ENCODE peak calls at places on chromosomes 4 and X, in five cellular contexts. One of them, this sample, is unnamed.

GRCh38 chr4:140315970-140316369 is 57.5 kb upstream of the SCOC start:
- DNase-seq in HepG2: no peak
- DNase-seq in GM12878: no peak
- DNase-seq in stomach: no peak
- DNase-seq in suprapubic skin: no peak
- DNase-seq in this sample: no peak

GRCh38 chrX:25156323-25156722 is 140.6 kb upstream of the ARX start:
- DNase-seq in HepG2: no peak
- DNase-seq in GM12878: no peak
- DNase-seq in stomach: no peak
- DNase-seq in suprapubic skin: no peak
- DNase-seq in this sample: no peak

GRCh38 chr4:4659871-4660651 is 118.2 kb upstream of the STX18 start:
- DNase-seq in HepG2: no peak
- DNase-seq in GM12878: no peak
- DNase-seq in stomach: no peak
- DNase-seq in suprapubic skin: no peak
- DNase-seq in this sample: no peak

GRCh38 chr4:117227925-117228324 is 142.5 kb upstream of the TRAM1L1 start:
- DNase-seq in HepG2: no peak
- DNase-seq in GM12878: no peak
- DNase-seq in stomach: no peak
- DNase-seq in suprapubic skin: no peak
- DNase-seq in this sample: no peak

GRCh38 chrX:48683411-48683982 is at the start of gene WAS:
- DNase-seq in HepG2: no peak
- DNase-seq in GM12878: peak
- DNase-seq in stomach: no peak
- DNase-seq in suprapubic skin: no peak
- DNase-seq in this sample: peak

GRCh38 chr4:142703694-142704309 is 142.3 kb downstream of the INPP4B start:
- DNase-seq in HepG2: no peak
- DNase-seq in GM12878: no peak
- DNase-seq in stomach: no peak
- DNase-seq in suprapubic skin: no peak
- DNase-seq in this sample: no peak

GRCh38 chrX:15384304-15384703 is at the start of gene VEGFD:
- DNase-seq in HepG2: peak
- DNase-seq in GM12878: no peak
- DNase-seq in stomach: no peak
- DNase-seq in suprapubic skin: no peak
- DNase-seq in this sample: no peak

GRCh38 chr4:74516321-74516720 is 71.4 kb downstream of the AREG start:
- DNase-seq in HepG2: no peak
- DNase-seq in GM12878: no peak
- DNase-seq in stomach: no peak
- DNase-seq in suprapubic skin: no peak
- DNase-seq in this sample: no peak

GRCh38 chr4:140252144-140252741 is 98.3 kb upstream of the MAML3 start:
- DNase-seq in HepG2: no peak
- DNase-seq in GM12878: no peak
- DNase-seq in stomach: peak
- DNase-seq in suprapubic skin: no peak
- DNase-seq in this sample: peak

GRCh38 chr4:33160126-33160525 is 2440.0 kb downstream of the PCDH7 start:
- DNase-seq in HepG2: no peak
- DNase-seq in GM12878: no peak
- DNase-seq in stomach: no peak
- DNase-seq in suprapubic skin: no peak
- DNase-seq in this sample: no peak

GRCh38 chrX:47862680-47863079 is 26.0 kb downstream of the ZNF81 start:
- DNase-seq in HepG2: no peak
- DNase-seq in GM12878: no peak
- DNase-seq in stomach: no peak
- DNase-seq in suprapubic skin: no peak
- DNase-seq in this sample: no peak

GRCh38 chr4:52051615-52052474 is 741 bp downstream of the SPATA18 start:
- DNase-seq in HepG2: peak
- DNase-seq in GM12878: no peak
- DNase-seq in stomach: peak
- DNase-seq in suprapubic skin: no peak
- DNase-seq in this sample: peak

GRCh38 chrX:42143866-42144592 is 220.7 kb upstream of the CASK start:
- DNase-seq in HepG2: no peak
- DNase-seq in GM12878: no peak
- DNase-seq in stomach: no peak
- DNase-seq in suprapubic skin: no peak
- DNase-seq in this sample: no peak

GRCh38 chr4:152997771-152998487 is 61.8 kb downstream of the FHDC1 start:
- DNase-seq in HepG2: no peak
- DNase-seq in GM12878: no peak
- DNase-seq in stomach: no peak
- DNase-seq in suprapubic skin: no peak
- DNase-seq in this sample: no peak
- TF ChIP-seq POLR2AphosphoS5 in HepG2: no peak
- TF ChIP-seq POLR2AphosphoS5 in GM12878: no peak
- TF ChIP-seq POLR2AphosphoS5 in stomach: no peak
- TF ChIP-seq POLR2AphosphoS5 in suprapubic skin: no peak
- TF ChIP-seq POLR2AphosphoS5 in this sample: no peak

GRCh38 chrX:149992918-149993317 is 54.6 kb upstream of the EOLA2 start:
- DNase-seq in HepG2: no peak
- DNase-seq in GM12878: no peak
- DNase-seq in stomach: no peak
- DNase-seq in suprapubic skin: no peak
- DNase-seq in this sample: no peak

GRCh38 chrX:149984411-149984810 is 46.1 kb upstream of the EOLA2 start:
- DNase-seq in HepG2: no peak
- DNase-seq in GM12878: no peak
- DNase-seq in stomach: no peak
- DNase-seq in suprapubic skin: no peak
- DNase-seq in this sample: no peak

GRCh38 chrX:149982310-149982709 is 44.0 kb upstream of the EOLA2 start:
- DNase-seq in HepG2: peak
- DNase-seq in GM12878: no peak
- DNase-seq in stomach: no peak
- DNase-seq in suprapubic skin: no peak
- DNase-seq in this sample: no peak

DNA sequence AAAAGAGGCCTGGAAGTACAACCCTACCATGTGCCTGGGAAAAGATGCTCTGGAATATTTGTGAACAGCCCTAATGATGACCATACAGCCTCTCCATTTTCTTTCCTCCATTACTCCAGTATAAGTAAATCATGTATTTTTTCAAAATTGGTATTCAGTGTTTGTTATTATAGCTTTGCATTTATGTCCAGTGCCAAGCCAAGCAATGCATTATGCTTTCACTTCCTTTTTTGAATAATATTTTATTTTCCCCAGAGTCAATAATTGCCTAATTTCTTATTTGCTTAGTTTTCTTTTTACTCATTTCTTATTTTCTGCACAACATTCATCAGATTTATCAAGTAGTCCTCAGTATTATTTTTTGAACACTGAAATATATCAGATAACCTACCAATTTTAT is 49.3 kb upstream of the EOLA2 start:
- DNase-seq in HepG2: no peak
- DNase-seq in GM12878: no peak
- DNase-seq in stomach: no peak
- DNase-seq in suprapubic skin: no peak
- DNase-seq in this sample: no peak
- TF ChIP-seq EP300 in HepG2: no peak
- TF ChIP-seq EP300 in GM12878: no peak
- TF ChIP-seq EP300 in stomach: no peak
- TF ChIP-seq EP300 in suprapubic skin: no peak
- TF ChIP-seq EP300 in this sample: no peak

GRCh38 chr4:84495448-84496221 is 3.5 kb downstream of the NKX6-1 start:
- DNase-seq in HepG2: no peak
- DNase-seq in GM12878: no peak
- DNase-seq in stomach: no peak
- DNase-seq in suprapubic skin: no peak
- DNase-seq in this sample: no peak
- TF ChIP-seq POLR2AphosphoS5 in HepG2: no peak
- TF ChIP-seq POLR2AphosphoS5 in GM12878: no peak
- TF ChIP-seq POLR2AphosphoS5 in stomach: no peak
- TF ChIP-seq POLR2AphosphoS5 in suprapubic skin: no peak
- TF ChIP-seq POLR2AphosphoS5 in this sample: no peak

GRCh38 chr4:104447346-104447745 is 47.3 kb downstream of the CXXC4 start:
- DNase-seq in HepG2: no peak
- DNase-seq in GM12878: no peak
- DNase-seq in stomach: no peak
- DNase-seq in suprapubic skin: no peak
- DNase-seq in this sample: no peak

GRCh38 chr4:104457308-104457981 is 37.2 kb downstream of the CXXC4 start:
- DNase-seq in HepG2: no peak
- DNase-seq in GM12878: no peak
- DNase-seq in stomach: no peak
- DNase-seq in suprapubic skin: no peak
- DNase-seq in this sample: no peak

GRCh38 chr4:104446431-104446925 is 48.2 kb downstream of the CXXC4 start:
- DNase-seq in HepG2: no peak
- DNase-seq in GM12878: no peak
- DNase-seq in stomach: no peak
- DNase-seq in suprapubic skin: no peak
- DNase-seq in this sample: no peak

GRCh38 chr4:104449537-104449936 is 45.2 kb downstream of the CXXC4 start:
- DNase-seq in HepG2: no peak
- DNase-seq in GM12878: no peak
- DNase-seq in stomach: no peak
- DNase-seq in suprapubic skin: no peak
- DNase-seq in this sample: no peak

GRCh38 chr4:104451573-104451972 is 43.1 kb downstream of the CXXC4 start:
- DNase-seq in HepG2: no peak
- DNase-seq in GM12878: no peak
- DNase-seq in stomach: no peak
- DNase-seq in suprapubic skin: no peak
- DNase-seq in this sample: no peak
- TF ChIP-seq EP300 in HepG2: no peak
- TF ChIP-seq EP300 in GM12878: no peak
- TF ChIP-seq EP300 in stomach: no peak
- TF ChIP-seq EP300 in suprapubic skin: no peak
- TF ChIP-seq EP300 in this sample: no peak

This sample was measured in upper lobe of left lung.